ENCODE peak calls at places on chromosomes 11 and 22, in nine cellular contexts. One of them, this sample, is unnamed.

GRCh38 chr11:82823635-82824614 is 76.3 kb downstream of the PRCP start:
- DNase-seq in left ventricle myocardium inferior: no peak
- DNase-seq in lower lobe of right lung: no peak
- DNase-seq in Peyer's patch: no peak
- DNase-seq in colonic mucosa: no peak
- DNase-seq in uterus: no peak
- DNase-seq in CD4-positive, alpha-beta T cell: no peak
- DNase-seq in kidney: no peak
- DNase-seq in H1: no peak
- DNase-seq in this sample: no peak

GRCh38 chr11:68037481-68038225 is 1.2 kb upstream of the TCIRG1 start:
- DNase-seq in CD4-positive, alpha-beta T cell: no peak
- DNase-seq in uterus: no peak
- DNase-seq in left ventricle myocardium inferior: no peak
- DNase-seq in colonic mucosa: no peak
- DNase-seq in Peyer's patch: no peak
- DNase-seq in kidney: no peak
- DNase-seq in H1: no peak
- DNase-seq in lower lobe of right lung: peak
- DNase-seq in this sample: no peak

GRCh38 chr22:22943521-22944267 is 56.1 kb downstream of the IGLL5 start:
- DNase-seq in H1: no peak
- DNase-seq in kidney: no peak
- DNase-seq in CD4-positive, alpha-beta T cell: no peak
- DNase-seq in lower lobe of right lung: no peak
- DNase-seq in colonic mucosa: peak
- DNase-seq in Peyer's patch: no peak
- DNase-seq in left ventricle myocardium inferior: no peak
- DNase-seq in uterus: no peak
- DNase-seq in this sample: no peak

GRCh38 chr11:95084509-95084908 is 5.1 kb upstream of the ENDOD1 start:
- DNase-seq in left ventricle myocardium inferior: no peak
- DNase-seq in H1: no peak
- DNase-seq in uterus: no peak
- DNase-seq in kidney: no peak
- DNase-seq in CD4-positive, alpha-beta T cell: no peak
- DNase-seq in lower lobe of right lung: no peak
- DNase-seq in Peyer's patch: no peak
- DNase-seq in colonic mucosa: no peak
- DNase-seq in this sample: peak

GRCh38 chr11:74012072-74012809 is 3.4 kb upstream of the UCP3 start:
- DNase-seq in uterus: no peak
- DNase-seq in H1: no peak
- DNase-seq in kidney: no peak
- DNase-seq in Peyer's patch: peak
- DNase-seq in left ventricle myocardium inferior: no peak
- DNase-seq in CD4-positive, alpha-beta T cell: no peak
- DNase-seq in colonic mucosa: no peak
- DNase-seq in lower lobe of right lung: no peak
- DNase-seq in this sample: no peak

GRCh38 chr11:106228996-106229395 is 151.5 kb downstream of the AASDHPPT start:
- DNase-seq in uterus: no peak
- DNase-seq in CD4-positive, alpha-beta T cell: no peak
- DNase-seq in colonic mucosa: no peak
- DNase-seq in H1: no peak
- DNase-seq in kidney: no peak
- DNase-seq in lower lobe of right lung: no peak
- DNase-seq in left ventricle myocardium inferior: no peak
- DNase-seq in Peyer's patch: no peak
- DNase-seq in this sample: no peak

GRCh38 chr11:69841859-69842698 is 22.9 kb upstream of the FGF3 start:
- DNase-seq in CD4-positive, alpha-beta T cell: no peak
- DNase-seq in lower lobe of right lung: peak
- DNase-seq in uterus: no peak
- DNase-seq in left ventricle myocardium inferior: no peak
- DNase-seq in H1: no peak
- DNase-seq in Peyer's patch: peak
- DNase-seq in colonic mucosa: peak
- DNase-seq in kidney: peak
- DNase-seq in this sample: no peak

GRCh38 chr11:850777-851762 is 8.4 kb downstream of the TSPAN4 start:
- DNase-seq in CD4-positive, alpha-beta T cell: no peak
- DNase-seq in Peyer's patch: no peak
- DNase-seq in left ventricle myocardium inferior: no peak
- DNase-seq in uterus: no peak
- DNase-seq in H1: no peak
- DNase-seq in colonic mucosa: no peak
- DNase-seq in kidney: no peak
- DNase-seq in lower lobe of right lung: no peak
- DNase-seq in this sample: no peak

GRCh38 chr22:25758316-25758715 is 16.3 kb downstream of the MYO18B start:
- DNase-seq in Peyer's patch: no peak
- DNase-seq in kidney: no peak
- DNase-seq in H1: no peak
- DNase-seq in uterus: no peak
- DNase-seq in lower lobe of right lung: no peak
- DNase-seq in left ventricle myocardium inferior: no peak
- DNase-seq in colonic mucosa: no peak
- DNase-seq in CD4-positive, alpha-beta T cell: no peak
- DNase-seq in this sample: no peak

GRCh38 chr11:123543796-123544195 is 110.6 kb downstream of the SCN3B start:
- DNase-seq in Peyer's patch: no peak
- DNase-seq in left ventricle myocardium inferior: no peak
- DNase-seq in kidney: no peak
- DNase-seq in CD4-positive, alpha-beta T cell: no peak
- DNase-seq in H1: no peak
- DNase-seq in colonic mucosa: no peak
- DNase-seq in lower lobe of right lung: no peak
- DNase-seq in uterus: no peak
- DNase-seq in this sample: no peak

GRCh38 chr11:38835986-38836385 is 2237.9 kb upstream of the RAG2 start:
- DNase-seq in colonic mucosa: no peak
- DNase-seq in lower lobe of right lung: no peak
- DNase-seq in Peyer's patch: no peak
- DNase-seq in uterus: no peak
- DNase-seq in CD4-positive, alpha-beta T cell: no peak
- DNase-seq in left ventricle myocardium inferior: no peak
- DNase-seq in kidney: no peak
- DNase-seq in H1: no peak
- DNase-seq in this sample: no peak

GRCh38 chr11:23364076-23364475 is 503.8 kb upstream of the CCDC179 start:
- DNase-seq in Peyer's patch: no peak
- DNase-seq in uterus: no peak
- DNase-seq in H1: no peak
- DNase-seq in lower lobe of right lung: no peak
- DNase-seq in kidney: no peak
- DNase-seq in CD4-positive, alpha-beta T cell: no peak
- DNase-seq in left ventricle myocardium inferior: no peak
- DNase-seq in colonic mucosa: no peak
- DNase-seq in this sample: no peak

GRCh38 chr22:38346506-38346905 is 29.3 kb upstream of the CSNK1E start:
- DNase-seq in H1: no peak
- DNase-seq in CD4-positive, alpha-beta T cell: no peak
- DNase-seq in Peyer's patch: peak
- DNase-seq in uterus: peak
- DNase-seq in kidney: peak
- DNase-seq in colonic mucosa: no peak
- DNase-seq in left ventricle myocardium inferior: no peak
- DNase-seq in lower lobe of right lung: no peak
- DNase-seq in this sample: no peak

GRCh38 chr22:27220349-27220748 is 563.0 kb downstream of the MIAT start:
- DNase-seq in left ventricle myocardium inferior: no peak
- DNase-seq in CD4-positive, alpha-beta T cell: no peak
- DNase-seq in uterus: no peak
- DNase-seq in colonic mucosa: no peak
- DNase-seq in Peyer's patch: no peak
- DNase-seq in H1: no peak
- DNase-seq in kidney: no peak
- DNase-seq in lower lobe of right lung: no peak
- DNase-seq in this sample: peak

GRCh38 chr11:128455766-128456165 is 131.6 kb downstream of the ETS1 start:
- DNase-seq in kidney: no peak
- DNase-seq in H1: no peak
- DNase-seq in left ventricle myocardium inferior: no peak
- DNase-seq in CD4-positive, alpha-beta T cell: no peak
- DNase-seq in lower lobe of right lung: no peak
- DNase-seq in uterus: no peak
- DNase-seq in colonic mucosa: no peak
- DNase-seq in Peyer's patch: no peak
- DNase-seq in this sample: no peak

GRCh38 chr22:45285431-45286058 is 796 bp downstream of the UPK3A start:
- DNase-seq in uterus: no peak
- DNase-seq in H1: no peak
- DNase-seq in CD4-positive, alpha-beta T cell: no peak
- DNase-seq in lower lobe of right lung: no peak
- DNase-seq in kidney: no peak
- DNase-seq in Peyer's patch: no peak
- DNase-seq in left ventricle myocardium inferior: no peak
- DNase-seq in colonic mucosa: no peak
- DNase-seq in this sample: no peak

GRCh38 chr11:15845261-15845660 is 511.1 kb downstream of the SOX6 start:
- DNase-seq in colonic mucosa: no peak
- DNase-seq in lower lobe of right lung: no peak
- DNase-seq in kidney: no peak
- DNase-seq in CD4-positive, alpha-beta T cell: no peak
- DNase-seq in left ventricle myocardium inferior: no peak
- DNase-seq in uterus: no peak
- DNase-seq in Peyer's patch: no peak
- DNase-seq in H1: no peak
- DNase-seq in this sample: peak

DNA sequence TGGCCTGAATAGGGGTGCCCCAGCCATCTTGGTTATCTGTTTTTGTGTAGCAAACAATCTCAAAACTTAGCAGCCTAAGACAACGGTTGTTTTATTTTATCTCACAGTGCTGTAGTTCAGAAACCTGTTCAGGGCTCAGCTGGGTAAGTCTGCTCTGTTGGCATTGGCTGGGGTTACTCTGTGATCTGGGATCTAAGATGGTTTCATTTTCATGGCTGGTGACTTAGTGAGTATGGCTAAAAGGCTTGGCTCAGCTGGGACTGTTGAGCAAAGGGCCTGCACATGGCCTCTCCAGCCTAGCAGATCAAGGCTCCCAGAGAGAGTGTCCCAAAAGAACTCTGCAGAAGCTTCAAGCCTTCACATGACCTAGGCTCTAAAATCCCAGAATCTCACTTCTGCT is 60.8 kb upstream of the POU2AF1 start:
- DNase-seq in uterus: no peak
- DNase-seq in Peyer's patch: no peak
- DNase-seq in H1: no peak
- DNase-seq in kidney: no peak
- DNase-seq in colonic mucosa: no peak
- DNase-seq in lower lobe of right lung: no peak
- DNase-seq in left ventricle myocardium inferior: no peak
- DNase-seq in CD4-positive, alpha-beta T cell: no peak
- DNase-seq in this sample: no peak
- H3K27ac ChIP-seq in uterus: no peak
- H3K27ac ChIP-seq in Peyer's patch: no peak
- H3K27ac ChIP-seq in H1: no peak
- H3K27ac ChIP-seq in kidney: no peak
- H3K27ac ChIP-seq in colonic mucosa: no peak
- H3K27ac ChIP-seq in lower lobe of right lung: no peak
- H3K27ac ChIP-seq in left ventricle myocardium inferior: no peak
- H3K27ac ChIP-seq in CD4-positive, alpha-beta T cell: no peak
- H3K27ac ChIP-seq in this sample: no peak

GRCh38 chr11:96311120-96311568 is 31.9 kb downstream of the MAML2 start:
- DNase-seq in left ventricle myocardium inferior: no peak
- DNase-seq in uterus: no peak
- DNase-seq in H1: no peak
- DNase-seq in lower lobe of right lung: no peak
- DNase-seq in colonic mucosa: peak
- DNase-seq in CD4-positive, alpha-beta T cell: no peak
- DNase-seq in kidney: no peak
- DNase-seq in Peyer's patch: no peak
- DNase-seq in this sample: no peak
- H3K27ac ChIP-seq in left ventricle myocardium inferior: peak
- H3K27ac ChIP-seq in uterus: no peak
- H3K27ac ChIP-seq in H1: no peak
- H3K27ac ChIP-seq in lower lobe of right lung: no peak
- H3K27ac ChIP-seq in colonic mucosa: peak
- H3K27ac ChIP-seq in CD4-positive, alpha-beta T cell: no peak
- H3K27ac ChIP-seq in kidney: peak
- H3K27ac ChIP-seq in Peyer's patch: no peak
- H3K27ac ChIP-seq in this sample: peak

GRCh38 chr11:85575388-85575787 is 51.8 kb downstream of the DLG2 start:
- DNase-seq in colonic mucosa: no peak
- DNase-seq in kidney: no peak
- DNase-seq in left ventricle myocardium inferior: no peak
- DNase-seq in lower lobe of right lung: no peak
- DNase-seq in uterus: no peak
- DNase-seq in Peyer's patch: no peak
- DNase-seq in H1: no peak
- DNase-seq in CD4-positive, alpha-beta T cell: no peak
- DNase-seq in this sample: no peak

GRCh38 chr11:85569525-85569924 is 57.6 kb downstream of the DLG2 start:
- DNase-seq in left ventricle myocardium inferior: no peak
- DNase-seq in lower lobe of right lung: no peak
- DNase-seq in Peyer's patch: no peak
- DNase-seq in CD4-positive, alpha-beta T cell: no peak
- DNase-seq in colonic mucosa: no peak
- DNase-seq in uterus: no peak
- DNase-seq in kidney: no peak
- DNase-seq in H1: no peak
- DNase-seq in this sample: no peak
- H3K27ac ChIP-seq in left ventricle myocardium inferior: no peak
- H3K27ac ChIP-seq in lower lobe of right lung: no peak
- H3K27ac ChIP-seq in Peyer's patch: no peak
- H3K27ac ChIP-seq in CD4-positive, alpha-beta T cell: no peak
- H3K27ac ChIP-seq in colonic mucosa: no peak
- H3K27ac ChIP-seq in uterus: no peak
- H3K27ac ChIP-seq in kidney: no peak
- H3K27ac ChIP-seq in H1: no peak
- H3K27ac ChIP-seq in this sample: no peak

DNA sequence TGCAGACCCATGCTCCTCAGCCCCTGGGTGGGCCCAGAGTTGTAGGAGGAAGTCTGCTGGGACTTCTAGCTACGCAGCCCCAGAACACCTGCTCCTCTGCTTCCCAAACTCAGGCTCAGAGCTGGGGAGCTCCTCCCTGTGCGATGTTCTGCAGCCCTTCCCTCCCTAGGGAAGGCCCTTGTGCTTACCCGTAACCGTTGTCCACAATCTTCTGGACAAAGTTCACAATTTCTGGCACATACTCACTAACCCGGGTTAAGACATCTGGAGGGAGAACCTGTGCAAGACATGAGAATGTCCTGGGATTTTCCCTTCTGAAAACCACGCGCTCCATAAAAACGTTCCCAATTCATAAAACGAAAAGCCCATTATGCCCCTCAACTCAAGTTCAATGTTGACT is 28.4 kb downstream of the CARS1 start:
- DNase-seq in kidney: peak
- DNase-seq in CD4-positive, alpha-beta T cell: no peak
- DNase-seq in H1: no peak
- DNase-seq in Peyer's patch: no peak
- DNase-seq in lower lobe of right lung: no peak
- DNase-seq in uterus: no peak
- DNase-seq in left ventricle myocardium inferior: no peak
- DNase-seq in colonic mucosa: peak
- DNase-seq in this sample: no peak
- H3K27ac ChIP-seq in kidney: no peak
- H3K27ac ChIP-seq in CD4-positive, alpha-beta T cell: no peak
- H3K27ac ChIP-seq in H1: no peak
- H3K27ac ChIP-seq in Peyer's patch: no peak
- H3K27ac ChIP-seq in lower lobe of right lung: no peak
- H3K27ac ChIP-seq in uterus: no peak
- H3K27ac ChIP-seq in left ventricle myocardium inferior: no peak
- H3K27ac ChIP-seq in colonic mucosa: no peak
- H3K27ac ChIP-seq in this sample: no peak

GRCh38 chr22:46753360-46753759 is 9.1 kb upstream of the TBC1D22A start:
- DNase-seq in H1: no peak
- DNase-seq in colonic mucosa: no peak
- DNase-seq in lower lobe of right lung: no peak
- DNase-seq in kidney: peak
- DNase-seq in Peyer's patch: no peak
- DNase-seq in left ventricle myocardium inferior: no peak
- DNase-seq in uterus: no peak
- DNase-seq in CD4-positive, alpha-beta T cell: no peak
- DNase-seq in this sample: no peak
- H3K27ac ChIP-seq in H1: no peak
- H3K27ac ChIP-seq in colonic mucosa: peak
- H3K27ac ChIP-seq in lower lobe of right lung: peak
- H3K27ac ChIP-seq in kidney: peak
- H3K27ac ChIP-seq in Peyer's patch: peak
- H3K27ac ChIP-seq in left ventricle myocardium inferior: peak
- H3K27ac ChIP-seq in uterus: peak
- H3K27ac ChIP-seq in CD4-positive, alpha-beta T cell: no peak
- H3K27ac ChIP-seq in this sample: no peak

This sample was measured in caudate nucleus.